ENCODE peak calls at places on chromosomes 7 and 10, in ten cellular contexts. One of them, this sample, is unnamed.

GRCh38 chr7:95169678-95170077 is 154.7 kb downstream of the PON1 start:
- DNase-seq in body of pancreas: no peak
- DNase-seq in fibroblast of lung: no peak
- DNase-seq in progenitor cell of endocrine pancreas: no peak
- DNase-seq in spleen: no peak
- DNase-seq in heart right ventricle: no peak
- DNase-seq in cardiac fibroblast: peak; percentile 31
- DNase-seq in dorsolateral prefrontal cortex: no peak
- DNase-seq in fibroblast of pulmonary artery: peak; percentile 15
- DNase-seq in neural progenitor cell: no peak
- DNase-seq in this sample: no peak

GRCh38 chr10:9254353-9254752 is 1199.9 kb downstream of the GATA3 start:
- DNase-seq in body of pancreas: no peak
- DNase-seq in fibroblast of lung: peak; percentile 76
- DNase-seq in progenitor cell of endocrine pancreas: no peak
- DNase-seq in spleen: no peak
- DNase-seq in heart right ventricle: no peak
- DNase-seq in cardiac fibroblast: peak; percentile 17
- DNase-seq in dorsolateral prefrontal cortex: no peak
- DNase-seq in fibroblast of pulmonary artery: peak; percentile 9
- DNase-seq in neural progenitor cell: no peak
- DNase-seq in this sample: no peak

GRCh38 chr10:28280652-28281051 is 22.2 kb downstream of the MPP7 start:
- DNase-seq in body of pancreas: no peak
- DNase-seq in fibroblast of lung: no peak
- DNase-seq in progenitor cell of endocrine pancreas: no peak
- DNase-seq in spleen: no peak
- DNase-seq in heart right ventricle: no peak
- DNase-seq in cardiac fibroblast: peak; percentile 53
- DNase-seq in dorsolateral prefrontal cortex: no peak
- DNase-seq in fibroblast of pulmonary artery: peak; percentile 17
- DNase-seq in neural progenitor cell: no peak
- DNase-seq in this sample: no peak

GRCh38 chr10:131775833-131776232 is 125.0 kb upstream of the PPP2R2D start:
- DNase-seq in body of pancreas: no peak
- DNase-seq in fibroblast of lung: no peak
- DNase-seq in progenitor cell of endocrine pancreas: no peak
- DNase-seq in spleen: no peak
- DNase-seq in heart right ventricle: no peak
- DNase-seq in cardiac fibroblast: no peak
- DNase-seq in dorsolateral prefrontal cortex: no peak
- DNase-seq in fibroblast of pulmonary artery: no peak
- DNase-seq in neural progenitor cell: no peak
- DNase-seq in this sample: no peak

GRCh38 chr10:9745158-9745557 is 1272.5 kb upstream of the CELF2 start:
- DNase-seq in body of pancreas: no peak
- DNase-seq in fibroblast of lung: no peak
- DNase-seq in progenitor cell of endocrine pancreas: no peak
- DNase-seq in spleen: no peak
- DNase-seq in heart right ventricle: no peak
- DNase-seq in cardiac fibroblast: no peak
- DNase-seq in dorsolateral prefrontal cortex: no peak
- DNase-seq in fibroblast of pulmonary artery: no peak
- DNase-seq in neural progenitor cell: no peak
- DNase-seq in this sample: no peak

GRCh38 chr10:114925675-114926204 is 12.3 kb upstream of the TRUB1 start:
- DNase-seq in body of pancreas: peak; percentile 15
- DNase-seq in fibroblast of lung: peak; percentile 24
- DNase-seq in progenitor cell of endocrine pancreas: no peak
- DNase-seq in spleen: no peak
- DNase-seq in heart right ventricle: no peak
- DNase-seq in cardiac fibroblast: peak; percentile 60
- DNase-seq in dorsolateral prefrontal cortex: no peak
- DNase-seq in fibroblast of pulmonary artery: peak; percentile 44
- DNase-seq in neural progenitor cell: no peak
- DNase-seq in this sample: no peak

GRCh38 chr7:48525726-48526374 is 354.6 kb downstream of the ABCA13 start:
- DNase-seq in body of pancreas: no peak
- DNase-seq in fibroblast of lung: no peak
- DNase-seq in progenitor cell of endocrine pancreas: no peak
- DNase-seq in spleen: no peak
- DNase-seq in heart right ventricle: no peak
- DNase-seq in cardiac fibroblast: no peak
- DNase-seq in dorsolateral prefrontal cortex: no peak
- DNase-seq in fibroblast of pulmonary artery: no peak
- DNase-seq in neural progenitor cell: no peak
- DNase-seq in this sample: no peak

GRCh38 chr10:110609592-110609991 is 34.5 kb upstream of the RBM20 start:
- DNase-seq in body of pancreas: no peak
- DNase-seq in fibroblast of lung: no peak
- DNase-seq in progenitor cell of endocrine pancreas: no peak
- DNase-seq in spleen: no peak
- DNase-seq in heart right ventricle: no peak
- DNase-seq in cardiac fibroblast: no peak
- DNase-seq in dorsolateral prefrontal cortex: no peak
- DNase-seq in fibroblast of pulmonary artery: no peak
- DNase-seq in neural progenitor cell: no peak
- DNase-seq in this sample: no peak

GRCh38 chr10:33734393-33735110 is 400.1 kb upstream of the NRP1 start:
- DNase-seq in body of pancreas: no peak
- DNase-seq in fibroblast of lung: peak; percentile 45
- DNase-seq in progenitor cell of endocrine pancreas: no peak
- DNase-seq in spleen: no peak
- DNase-seq in heart right ventricle: no peak
- DNase-seq in cardiac fibroblast: peak; percentile 14
- DNase-seq in dorsolateral prefrontal cortex: no peak
- DNase-seq in fibroblast of pulmonary artery: no peak
- DNase-seq in neural progenitor cell: no peak
- DNase-seq in this sample: no peak

GRCh38 chr7:45647426-45647825 is 73.3 kb downstream of the ADCY1 start:
- DNase-seq in body of pancreas: no peak
- DNase-seq in fibroblast of lung: no peak
- DNase-seq in progenitor cell of endocrine pancreas: no peak
- DNase-seq in spleen: no peak
- DNase-seq in heart right ventricle: no peak
- DNase-seq in cardiac fibroblast: no peak
- DNase-seq in dorsolateral prefrontal cortex: no peak
- DNase-seq in fibroblast of pulmonary artery: no peak
- DNase-seq in neural progenitor cell: no peak
- DNase-seq in this sample: no peak

GRCh38 chr7:137081694-137082093 is 213.2 kb downstream of the CHRM2 start:
- DNase-seq in body of pancreas: peak; percentile 73
- DNase-seq in fibroblast of lung: peak; percentile 98
- DNase-seq in progenitor cell of endocrine pancreas: no peak
- DNase-seq in spleen: no peak
- DNase-seq in heart right ventricle: peak; percentile 45
- DNase-seq in cardiac fibroblast: peak; percentile 76
- DNase-seq in dorsolateral prefrontal cortex: no peak
- DNase-seq in fibroblast of pulmonary artery: peak; percentile 95
- DNase-seq in neural progenitor cell: no peak
- DNase-seq in this sample: no peak

GRCh38 chr10:5090551-5090950 is 3.7 kb upstream of the AKR1C3 start:
- DNase-seq in body of pancreas: no peak
- DNase-seq in fibroblast of lung: peak; percentile 26
- DNase-seq in progenitor cell of endocrine pancreas: no peak
- DNase-seq in spleen: no peak
- DNase-seq in heart right ventricle: no peak
- DNase-seq in cardiac fibroblast: peak; percentile 55
- DNase-seq in dorsolateral prefrontal cortex: no peak
- DNase-seq in fibroblast of pulmonary artery: peak; percentile 72
- DNase-seq in neural progenitor cell: no peak
- DNase-seq in this sample: no peak

GRCh38 chr10:5092375-5092774 is 1.8 kb upstream of the AKR1C3 start:
- DNase-seq in body of pancreas: no peak
- DNase-seq in fibroblast of lung: no peak
- DNase-seq in progenitor cell of endocrine pancreas: no peak
- DNase-seq in spleen: no peak
- DNase-seq in heart right ventricle: no peak
- DNase-seq in cardiac fibroblast: no peak
- DNase-seq in dorsolateral prefrontal cortex: no peak
- DNase-seq in fibroblast of pulmonary artery: no peak
- DNase-seq in neural progenitor cell: no peak
- DNase-seq in this sample: no peak

GRCh38 chr10:5091196-5091595 is 3.0 kb upstream of the AKR1C3 start:
- DNase-seq in body of pancreas: no peak
- DNase-seq in fibroblast of lung: no peak
- DNase-seq in progenitor cell of endocrine pancreas: no peak
- DNase-seq in spleen: no peak
- DNase-seq in heart right ventricle: no peak
- DNase-seq in cardiac fibroblast: no peak
- DNase-seq in dorsolateral prefrontal cortex: no peak
- DNase-seq in fibroblast of pulmonary artery: no peak
- DNase-seq in neural progenitor cell: no peak
- DNase-seq in this sample: no peak

GRCh38 chr10:5088703-5089261 is 5.4 kb upstream of the AKR1C3 start:
- DNase-seq in body of pancreas: no peak
- DNase-seq in fibroblast of lung: no peak
- DNase-seq in progenitor cell of endocrine pancreas: no peak
- DNase-seq in spleen: no peak
- DNase-seq in heart right ventricle: no peak
- DNase-seq in cardiac fibroblast: no peak
- DNase-seq in dorsolateral prefrontal cortex: no peak
- DNase-seq in fibroblast of pulmonary artery: no peak
- DNase-seq in neural progenitor cell: no peak
- DNase-seq in this sample: no peak

DNA sequence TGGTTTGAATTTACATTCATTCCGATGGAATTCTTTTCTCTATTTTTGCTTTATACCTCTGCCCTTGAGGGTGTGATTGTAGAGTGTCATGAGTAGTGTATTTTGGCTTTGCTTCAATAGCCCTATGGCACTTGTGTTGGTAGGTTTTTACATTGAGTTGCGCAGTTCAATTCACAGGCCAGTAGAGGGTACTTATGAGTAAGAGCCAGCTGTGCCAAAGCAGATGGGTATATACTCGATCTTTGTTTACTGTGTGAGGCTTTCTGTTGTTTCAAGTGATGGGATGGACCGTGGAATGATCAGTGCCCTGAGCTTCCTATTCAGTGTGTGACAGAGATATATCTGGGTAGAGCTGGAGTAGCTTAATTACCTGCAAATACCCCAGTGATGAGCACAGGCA is 4.3 kb upstream of the AKR1C3 start:
- DNase-seq in body of pancreas: no peak
- DNase-seq in fibroblast of lung: peak; percentile 40
- DNase-seq in progenitor cell of endocrine pancreas: no peak
- DNase-seq in spleen: no peak
- DNase-seq in heart right ventricle: no peak
- DNase-seq in cardiac fibroblast: peak; percentile 67
- DNase-seq in dorsolateral prefrontal cortex: no peak
- DNase-seq in fibroblast of pulmonary artery: peak; percentile 60
- DNase-seq in neural progenitor cell: peak; percentile 57
- DNase-seq in this sample: peak; percentile 7
- TF ChIP-seq CTCF in body of pancreas: peak; percentile 8
- TF ChIP-seq CTCF in fibroblast of lung: peak; percentile 56
- TF ChIP-seq CTCF in progenitor cell of endocrine pancreas: peak; percentile 49
- TF ChIP-seq CTCF in spleen: no peak
- TF ChIP-seq CTCF in heart right ventricle: no peak
- TF ChIP-seq CTCF in cardiac fibroblast: peak; percentile 62
- TF ChIP-seq CTCF in dorsolateral prefrontal cortex: no peak
- TF ChIP-seq CTCF in fibroblast of pulmonary artery: peak; percentile 57
- TF ChIP-seq CTCF in neural progenitor cell: peak; percentile 65
- TF ChIP-seq CTCF in this sample: peak; percentile 57

GRCh38 chr10:104822088-104822487 is 181.0 kb downstream of the SORCS3 start:
- DNase-seq in body of pancreas: no peak
- DNase-seq in fibroblast of lung: no peak
- DNase-seq in progenitor cell of endocrine pancreas: no peak
- DNase-seq in spleen: no peak
- DNase-seq in heart right ventricle: no peak
- DNase-seq in cardiac fibroblast: no peak
- DNase-seq in dorsolateral prefrontal cortex: no peak
- DNase-seq in fibroblast of pulmonary artery: no peak
- DNase-seq in neural progenitor cell: no peak
- DNase-seq in this sample: no peak

GRCh38 chr10:104824378-104825006 is 183.4 kb downstream of the SORCS3 start:
- DNase-seq in body of pancreas: peak; percentile 40
- DNase-seq in fibroblast of lung: peak; percentile 15
- DNase-seq in progenitor cell of endocrine pancreas: peak; percentile 64
- DNase-seq in spleen: no peak
- DNase-seq in heart right ventricle: peak; percentile 14
- DNase-seq in cardiac fibroblast: peak; percentile 37
- DNase-seq in dorsolateral prefrontal cortex: no peak
- DNase-seq in fibroblast of pulmonary artery: peak; percentile 33
- DNase-seq in neural progenitor cell: peak; percentile 83
- DNase-seq in this sample: peak; percentile 75

GRCh38 chr10:104816501-104816900 is 175.4 kb downstream of the SORCS3 start:
- DNase-seq in body of pancreas: no peak
- DNase-seq in fibroblast of lung: no peak
- DNase-seq in progenitor cell of endocrine pancreas: no peak
- DNase-seq in spleen: no peak
- DNase-seq in heart right ventricle: no peak
- DNase-seq in cardiac fibroblast: no peak
- DNase-seq in dorsolateral prefrontal cortex: no peak
- DNase-seq in fibroblast of pulmonary artery: no peak
- DNase-seq in neural progenitor cell: no peak
- DNase-seq in this sample: no peak

DNA sequence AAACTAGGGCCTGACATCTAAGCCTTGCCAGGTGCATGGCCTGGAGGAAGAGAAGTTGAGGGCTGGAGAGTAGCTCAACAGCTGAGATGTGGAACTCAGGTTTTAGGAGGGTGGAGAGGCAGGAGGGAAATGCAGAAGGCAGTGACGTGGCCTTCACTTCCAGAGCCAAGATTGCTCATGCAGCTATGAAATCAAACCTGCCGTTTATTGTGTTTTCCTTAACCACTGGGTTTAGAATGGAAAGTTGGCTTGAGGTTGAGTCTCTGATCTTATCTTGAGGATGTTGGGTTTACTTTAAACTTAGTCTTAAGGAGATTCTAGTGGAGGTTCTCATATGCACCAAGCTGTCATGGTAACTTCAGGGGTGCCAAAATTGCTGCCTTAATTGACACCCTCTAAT is 178.6 kb downstream of the SORCS3 start:
- DNase-seq in body of pancreas: no peak
- DNase-seq in fibroblast of lung: no peak
- DNase-seq in progenitor cell of endocrine pancreas: no peak
- DNase-seq in spleen: no peak
- DNase-seq in heart right ventricle: no peak
- DNase-seq in cardiac fibroblast: no peak
- DNase-seq in dorsolateral prefrontal cortex: no peak
- DNase-seq in fibroblast of pulmonary artery: no peak
- DNase-seq in neural progenitor cell: no peak
- DNase-seq in this sample: no peak
- TF ChIP-seq CTCF in body of pancreas: no peak
- TF ChIP-seq CTCF in fibroblast of lung: no peak
- TF ChIP-seq CTCF in progenitor cell of endocrine pancreas: no peak
- TF ChIP-seq CTCF in spleen: no peak
- TF ChIP-seq CTCF in heart right ventricle: no peak
- TF ChIP-seq CTCF in cardiac fibroblast: no peak
- TF ChIP-seq CTCF in dorsolateral prefrontal cortex: no peak
- TF ChIP-seq CTCF in fibroblast of pulmonary artery: no peak
- TF ChIP-seq CTCF in neural progenitor cell: no peak
- TF ChIP-seq CTCF in this sample: no peak

GRCh38 chr10:130333185-130333584 is 197.0 kb downstream of the GLRX3 start:
- DNase-seq in body of pancreas: no peak
- DNase-seq in fibroblast of lung: no peak
- DNase-seq in progenitor cell of endocrine pancreas: no peak
- DNase-seq in spleen: no peak
- DNase-seq in heart right ventricle: no peak
- DNase-seq in cardiac fibroblast: no peak
- DNase-seq in dorsolateral prefrontal cortex: no peak
- DNase-seq in fibroblast of pulmonary artery: no peak
- DNase-seq in neural progenitor cell: peak; percentile 22
- DNase-seq in this sample: no peak
- TF ChIP-seq CTCF in body of pancreas: no peak
- TF ChIP-seq CTCF in fibroblast of lung: no peak
- TF ChIP-seq CTCF in progenitor cell of endocrine pancreas: no peak
- TF ChIP-seq CTCF in spleen: no peak
- TF ChIP-seq CTCF in heart right ventricle: no peak
- TF ChIP-seq CTCF in cardiac fibroblast: no peak
- TF ChIP-seq CTCF in dorsolateral prefrontal cortex: no peak
- TF ChIP-seq CTCF in fibroblast of pulmonary artery: no peak
- TF ChIP-seq CTCF in neural progenitor cell: peak; percentile 31
- TF ChIP-seq CTCF in this sample: no peak

GRCh38 chr7:114422478-114423217 is 8.0 kb downstream of the FOXP2 start:
- DNase-seq in body of pancreas: no peak
- DNase-seq in fibroblast of lung: peak; percentile 12
- DNase-seq in progenitor cell of endocrine pancreas: no peak
- DNase-seq in spleen: no peak
- DNase-seq in heart right ventricle: no peak
- DNase-seq in cardiac fibroblast: no peak
- DNase-seq in dorsolateral prefrontal cortex: no peak
- DNase-seq in fibroblast of pulmonary artery: no peak
- DNase-seq in neural progenitor cell: peak; percentile 29
- DNase-seq in this sample: no peak
- TF ChIP-seq CTCF in body of pancreas: peak; percentile 21
- TF ChIP-seq CTCF in fibroblast of lung: peak; percentile 43
- TF ChIP-seq CTCF in progenitor cell of endocrine pancreas: peak; percentile 47
- TF ChIP-seq CTCF in spleen: no peak
- TF ChIP-seq CTCF in heart right ventricle: no peak
- TF ChIP-seq CTCF in cardiac fibroblast: no peak
- TF ChIP-seq CTCF in dorsolateral prefrontal cortex: peak; percentile 15
- TF ChIP-seq CTCF in fibroblast of pulmonary artery: peak; percentile 37
- TF ChIP-seq CTCF in neural progenitor cell: peak; percentile 51
- TF ChIP-seq CTCF in this sample: peak; percentile 37

This sample was measured in endothelial cell.